ENCODE peak calls at places on chromosome 4, in four cellular contexts. P is renal cortical epithelial cell; H is activated CD4-positive, alpha-beta T cell treated with anti-CD3 and anti-CD28 coated beads, Interleukin-2, amount 10 ng/mL, durations not matched to agents 7 days and 5 days; Q is mesenchymal stem cell. Z is an unnamed sample.

GRCh38 chr4:163157157-163157556 is 9.5 kb downstream of the NAF1 start:
- DNase-seq in H (no peak), P (no peak), Q (peak; percentile 15), Z (no peak)

GRCh38 chr4:46730075-46730474 is 179.0 kb downstream of the COX7B2 start:
- DNase-seq in H (no peak), P (no peak), Q (no peak), Z (no peak)

GRCh38 chr4:53441564-53441963 is 64.1 kb downstream of the FIP1L1 start:
- DNase-seq in P (no peak), Q (no peak), H (no peak), Z (no peak)

GRCh38 chr4:7295917-7296660 is 103.8 kb downstream of the SORCS2 start:
- DNase-seq in Q (peak; percentile 4), H (no peak), P (no peak), Z (no peak)

GRCh38 chr4:175560628-175561027 is 251.4 kb downstream of the GPM6A start:
- DNase-seq in Q (peak; percentile 7), H (no peak), P (peak; percentile 16), Z (no peak)

GRCh38 chr4:162010362-162010761 is 153.4 kb downstream of the FSTL5 start:
- DNase-seq in H (no peak), P (no peak), Q (peak; percentile 50), Z (no peak)

GRCh38 chr4:148062301-148062950 is 330.5 kb downstream of the ARHGAP10 start:
- DNase-seq in P (no peak), Q (no peak), H (no peak), Z (no peak)

GRCh38 chr4:121150486-121150885 is 13.6 kb downstream of the TNIP3 start:
- DNase-seq in P (no peak), Q (no peak), H (no peak), Z (no peak)

GRCh38 chr4:140595065-140595464 is 26.3 kb upstream of the UCP1 start:
- DNase-seq in H (no peak), Q (peak; percentile 12), P (peak; percentile 44), Z (peak; percentile 75)

GRCh38 chr4:134117785-134118184 is 83.8 kb downstream of the PABPC4L start:
- DNase-seq in H (no peak), Q (no peak), P (no peak), Z (no peak)

GRCh38 chr4:28774344-28774743 is 1913.7 kb downstream of the STIM2 start:
- DNase-seq in H (no peak), P (no peak), Q (no peak), Z (no peak)

GRCh38 chr4:37889849-37890500 is 909 bp upstream of the TBC1D1 start:
- DNase-seq in Q (peak; percentile 35), P (no peak), H (no peak), Z (no peak)

GRCh38 chr4:141432000-141432712 is 204.2 kb upstream of the IL15 start:
- DNase-seq in P (peak; percentile 12), H (no peak), Q (no peak), Z (no peak)